ENCODE peak calls at places on chromosomes 1 and 21, in six cellular contexts. J, O, N, Y, V and Q are unnamed samples.
A peak's percentile ranks its signal among the peaks of the same experiment; 100 is the strongest.

GRCh38 chr1:57881696-57882095 is 457.8 kb upstream of the DAB1 start:
- DNase-seq in J (no peak), N (no peak), V (no peak), Y (no peak), O (no peak), Q (no peak)

GRCh38 chr1:104238991-104239390 is 489.3 kb downstream of the AMY1C start:
- DNase-seq in N (no peak), J (no peak), Y (no peak), V (no peak), O (no peak), Q (no peak)

GRCh38 chr1:229869225-229869624 is 197.8 kb upstream of the GALNT2 start:
- DNase-seq in O (no peak), N (no peak), Y (no peak), V (no peak), J (no peak), Q (no peak)

GRCh38 chr1:242002528-242002927 is 3.6 kb upstream of the MAP1LC3C start:
- DNase-seq in J (no peak), N (no peak), O (no peak), Y (no peak), V (no peak), Q (no peak)

GRCh38 chr1:3610165-3610822 is 1.0 kb downstream of the MEGF6 start:
- DNase-seq in Y (peak; percentile 44), O (no peak), V (peak; percentile 76), N (no peak), J (no peak), Q (no peak)

GRCh38 chr1:100921110-100921706 is 25.3 kb downstream of the SLC30A7 start:
- DNase-seq in Y (no peak), O (no peak), N (no peak), J (no peak), V (peak; percentile 59), Q (peak; percentile 82)

GRCh38 chr1:202858306-202858705 is 30.6 kb downstream of the RABIF start:
- DNase-seq in Y (peak; percentile 88), J (peak; percentile 66), N (no peak), O (peak; percentile 50), V (peak; percentile 91), Q (no peak)

GRCh38 chr1:182575540-182576149 is 13.4 kb downstream of the RNASEL start:
- DNase-seq in V (peak; percentile 43), O (peak; percentile 33), Y (no peak), N (peak; percentile 31), J (no peak), Q (no peak)

GRCh38 chr1:19309123-19309813 is 2.7 kb downstream of the AKR7A2 start:
- DNase-seq in N (peak; percentile 54), O (no peak), Y (no peak), V (no peak), J (no peak), Q (no peak)

GRCh38 chr1:205291577-205291976 is 30.0 kb downstream of the NUAK2 start:
- DNase-seq in V (no peak), O (no peak), Y (no peak), N (no peak), J (no peak), Q (no peak)

GRCh38 chr1:13540871-13541270 is 27.1 kb upstream of the LRRC38 start:
- DNase-seq in Y (no peak), V (no peak), J (no peak), O (peak; percentile 57), N (no peak), Q (no peak)

GRCh38 chr1:207034998-207035397 is 2.4 kb upstream of the C1orf116 start:
- DNase-seq in J (no peak), N (peak; percentile 40), Y (no peak), V (no peak), O (no peak), Q (no peak)

GRCh38 chr1:15290382-15290781 is 43.4 kb downstream of the FHAD1 start:
- DNase-seq in Y (no peak), O (no peak), N (no peak), J (no peak), V (peak; percentile 36), Q (peak; percentile 9)

GRCh38 chr21:39904457-39904856 is 37.2 kb downstream of the PCP4 start:
- DNase-seq in N (no peak), Y (no peak), O (no peak), V (no peak), J (no peak), Q (no peak)

GRCh38 chr1:79293611-79294010 is 287.1 kb upstream of the ADGRL4 start:
- DNase-seq in N (no peak), J (no peak), O (no peak), Y (no peak), V (no peak), Q (no peak)

GRCh38 chr1:206065547-206066143 is 12.7 kb downstream of the RHEX start:
- DNase-seq in N (no peak), V (no peak), Y (no peak), J (no peak), O (no peak), Q (no peak)

GRCh38 chr1:172451002-172451443 is 7.2 kb upstream of the PIGC start:
- DNase-seq in N (no peak), Y (no peak), V (no peak), J (no peak), O (peak; percentile 45), Q (peak; percentile 78)

GRCh38 chr1:199422206-199422605 is 605.3 kb upstream of the NR5A2 start:
- DNase-seq in Y (no peak), J (no peak), O (no peak), V (peak; percentile 20), N (no peak), Q (no peak)

GRCh38 chr1:159091547-159092397 is 15.2 kb upstream of the AIM2 start:
- DNase-seq in Y (no peak), O (no peak), J (no peak), N (no peak), V (peak; percentile 87), Q (no peak)

GRCh38 chr1:1929102-1929638 is 10.1 kb upstream of the TMEM52 start:
- DNase-seq in O (no peak), J (no peak), V (no peak), Y (no peak), N (no peak), Q (no peak)

GRCh38 chr21:33914188-33914587 is 1.4 kb downstream of the ATP5PO start:
- DNase-seq in Y (no peak), J (no peak), V (no peak), O (no peak), N (no peak), Q (no peak)

GRCh38 chr1:231855966-231856365 is 229.4 kb downstream of the DISC1 start:
- DNase-seq in J (no peak), Y (no peak), N (no peak), V (no peak), O (no peak), Q (no peak)

GRCh38 chr1:218436997-218437396 is 91.9 kb downstream of the TGFB2 start:
- DNase-seq in Y (no peak), O (no peak), J (no peak), V (no peak), N (no peak), Q (no peak)
- TF ChIP-seq POLR2A in Y (no peak), O (no peak), J (no peak), V (no peak), N (no peak), Q (no peak)

DNA sequence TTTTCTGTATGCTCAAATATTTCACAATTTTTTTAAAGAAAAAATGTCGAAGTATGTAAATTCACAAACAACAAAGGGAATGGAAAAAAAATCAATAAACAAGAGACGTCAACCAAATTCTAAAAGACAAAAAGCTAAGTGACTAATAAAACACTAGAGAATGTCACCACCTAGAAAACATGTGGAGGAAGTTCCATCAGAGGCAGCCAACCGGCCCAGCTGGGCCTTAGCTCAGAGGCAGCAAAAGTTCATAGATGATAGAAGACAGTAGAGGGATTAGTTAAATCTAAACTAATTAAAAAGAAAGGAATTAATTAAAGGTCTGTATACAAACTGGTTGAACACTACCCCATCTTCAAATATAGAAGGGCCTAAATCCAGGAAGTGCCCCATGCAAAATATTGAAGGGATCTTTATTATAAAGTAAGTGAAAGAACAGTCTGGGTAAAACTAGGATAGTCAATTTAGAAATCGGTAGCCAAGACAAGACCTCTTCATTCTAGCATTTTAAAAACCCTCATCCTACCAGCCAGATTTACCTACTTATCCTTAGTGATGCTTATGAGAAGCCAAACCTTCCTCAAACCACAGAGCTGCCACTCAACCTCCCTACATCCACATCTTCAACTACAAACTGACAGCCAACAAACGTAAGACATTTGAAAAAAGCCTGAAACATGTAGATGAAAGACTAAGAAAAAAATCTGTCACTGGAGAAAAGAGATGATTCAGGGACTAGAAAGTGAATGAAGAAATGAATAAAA is 23.7 kb downstream of the MRPL39 start:
- DNase-seq in O (no peak), J (no peak), Y (no peak), N (no peak), V (no peak), Q (no peak)
- TF ChIP-seq POLR2A in O (no peak), J (no peak), Y (no peak), N (no peak), V (no peak), Q (no peak)

DNA sequence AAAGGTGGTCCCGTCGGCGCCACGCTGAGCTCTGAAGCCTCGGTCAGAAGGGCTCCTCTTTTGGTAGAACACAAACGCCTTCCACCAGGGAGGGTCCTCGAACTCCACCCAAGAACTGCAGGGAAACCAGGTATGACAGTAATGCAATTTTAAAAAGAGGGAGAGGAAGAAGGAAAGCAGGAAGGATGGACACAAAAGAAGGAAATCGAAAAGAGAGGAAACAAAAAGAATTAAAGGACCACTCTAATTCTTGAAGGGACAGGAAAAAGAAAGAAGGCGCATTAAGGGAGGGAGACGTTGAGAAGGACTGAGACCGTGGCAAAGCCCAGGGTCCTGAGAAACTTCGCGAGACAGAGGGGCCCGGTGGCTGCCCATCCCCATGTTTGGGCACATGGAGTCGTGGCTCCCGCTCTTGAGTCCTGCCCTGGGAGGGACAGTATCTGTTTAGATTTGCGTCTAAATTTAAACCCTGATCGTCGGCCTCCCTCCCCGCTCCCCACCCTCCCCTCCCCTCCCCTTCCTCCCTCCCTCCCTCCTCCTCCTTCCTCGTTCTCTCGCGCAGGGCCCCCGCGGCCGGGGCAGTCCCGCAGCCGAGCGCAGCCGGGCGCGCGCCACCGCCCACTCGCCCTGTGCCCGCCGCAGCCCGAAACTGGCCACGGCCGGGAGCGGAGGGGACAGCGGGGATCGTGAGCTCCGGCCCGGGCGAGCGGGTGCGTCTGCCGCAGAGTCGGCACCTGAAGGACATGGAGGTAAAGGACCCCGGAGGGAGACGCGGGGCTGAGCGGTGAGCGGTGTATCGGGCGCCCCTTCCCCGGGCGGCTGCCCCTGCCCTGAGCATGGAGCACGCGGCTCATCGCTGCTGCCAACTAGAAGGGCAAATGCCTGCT is at the start of gene RCSD1:
- DNase-seq in N (no peak), Y (no peak), V (peak; percentile 86), J (peak; percentile 83), O (peak; percentile 30), Q (peak; percentile 58)
- TF ChIP-seq POLR2A in N (no peak), Y (no peak), V (peak; percentile 55), J (no peak), O (no peak), Q (peak; percentile 17)

GRCh38 chr1:110877364-110877763 is 4.4 kb downstream of the CD53 start:
- DNase-seq in V (peak; percentile 3), O (no peak), Y (no peak), J (no peak), N (no peak), Q (no peak)

GRCh38 chr1:110873856-110874255 is 908 bp downstream of the CD53 start:
- DNase-seq in O (no peak), V (peak; percentile 42), N (no peak), J (no peak), Y (no peak), Q (no peak)

GRCh38 chr1:110874303-110875215 is 1.6 kb downstream of the CD53 start:
- DNase-seq in N (no peak), O (no peak), J (no peak), Y (no peak), V (peak; percentile 84), Q (no peak)

GRCh38 chr1:110876748-110877341 is 3.9 kb downstream of the CD53 start:
- DNase-seq in Y (no peak), N (no peak), J (no peak), V (no peak), O (no peak), Q (no peak)

GRCh38 chr1:110875216-110875731 is 2.3 kb downstream of the CD53 start:
- DNase-seq in Y (no peak), J (no peak), N (no peak), V (peak; percentile 79), O (no peak), Q (no peak)
- TF ChIP-seq POLR2A in Y (no peak), J (no peak), N (no peak), V (no peak), O (no peak), Q (peak; percentile 50)